ENCODE peak calls at places on chromosomes 12 and 14, in nine cellular contexts. H is activated CD4-positive, alpha-beta T cell treated with anti-CD3 and anti-CD28 coated beads for 1 hour; B is neural crest cell; I is AG10803; J is RCC 7860; M is PC-3; E is naive B cell; Z is HCT116; F is GM23248. O is an unnamed sample.

GRCh38 chr12:68069276-68069675 is 80.0 kb downstream of the IFNG-AS1 start:
- DNase-seq in B (no peak), J (no peak), F (no peak), M (no peak), I (no peak), H (no peak), E (no peak), Z (no peak), O (no peak)

GRCh38 chr14:32980887-32981501 is 42.3 kb downstream of the NPAS3 start:
- DNase-seq in H (no peak), I (no peak), Z (no peak), B (no peak), F (no peak), E (no peak), M (no peak), J (no peak), O (no peak)

GRCh38 chr12:115599251-115599811 is 678.2 kb downstream of the MED13L start:
- DNase-seq in E (no peak), H (no peak), M (no peak), I (peak; percentile 28), Z (no peak), B (no peak), J (no peak), F (peak; percentile 44), O (no peak)

GRCh38 chr12:63151061-63151897 is at the start of gene AVPR1A:
- DNase-seq in B (peak; percentile 15), J (no peak), I (no peak), E (no peak), M (no peak), F (peak; percentile 19), H (no peak), Z (no peak), O (no peak)

GRCh38 chr14:61320806-61321384 is 484 bp upstream of the PRKCH start:
- DNase-seq in F (no peak), E (no peak), B (no peak), H (no peak), Z (no peak), J (no peak), M (peak; percentile 74), I (no peak), O (no peak)

GRCh38 chr14:90815817-90816662 is at the start of gene TTC7B:
- DNase-seq in B (peak; percentile 42), J (no peak), H (no peak), E (peak; percentile 35), M (peak; percentile 50), F (peak; percentile 70), I (peak; percentile 25), Z (no peak), O (no peak)

GRCh38 chr14:58077621-58078020 is 74.4 kb downstream of the ARMH4 start:
- DNase-seq in B (no peak), M (no peak), F (peak; percentile 52), E (no peak), Z (no peak), I (peak; percentile 84), H (no peak), J (peak; percentile 72), O (peak; percentile 29)

GRCh38 chr14:92922883-92923743 is at the start of gene CHGA:
- DNase-seq in I (peak; percentile 18), Z (no peak), B (peak; percentile 83), H (no peak), M (no peak), E (peak; percentile 17), J (no peak), F (peak; percentile 47), O (no peak)

GRCh38 chr12:26119391-26119981 is 5.4 kb downstream of the BHLHE41 start:
- DNase-seq in M (peak; percentile 88), H (no peak), B (no peak), J (peak; percentile 65), E (peak; percentile 34), I (peak; percentile 74), Z (peak; percentile 51), F (peak; percentile 83), O (peak; percentile 62)